ENCODE peak calls at places on chromosomes 11 and 22, in five cellular contexts. S is SK-N-SH, F is HepG2, B is GM12878, E is K562. Y is an unnamed sample.

GRCh38 chr11:65862941-65863888 is 3.0 kb downstream of the MUS81 start:
- DNase-seq in F (no peak), E (no peak), S (no peak), B (no peak), Y (no peak)

GRCh38 chr22:39514373-39514973 is 5.9 kb upstream of the ATF4 start:
- DNase-seq in S (peak), F (no peak), E (no peak), B (no peak), Y (peak)

GRCh38 chr22:49208003-49208402 is 619.7 kb downstream of the BRD1 start:
- DNase-seq in B (no peak), F (no peak), E (no peak), S (no peak), Y (no peak)

GRCh38 chr22:38965614-38966378 is 8.4 kb downstream of the APOBEC3A start:
- DNase-seq in F (no peak), S (no peak), B (no peak), E (peak), Y (no peak)

GRCh38 chr11:122843281-122844150 is 5.2 kb downstream of the CRTAM start:
- DNase-seq in B (no peak), E (no peak), S (no peak), F (peak), Y (no peak)

GRCh38 chr22:26779108-26779507 is 121.7 kb downstream of the MIAT start:
- DNase-seq in S (peak), E (no peak), B (no peak), F (no peak), Y (no peak)

GRCh38 chr22:31647066-31647465 is 14.9 kb downstream of the PISD start:
- DNase-seq in S (no peak), B (no peak), E (no peak), F (no peak), Y (no peak)

GRCh38 chr11:61955416-61956135 is 5.4 kb downstream of the BEST1 start:
- DNase-seq in F (no peak), S (no peak), B (no peak), E (peak), Y (no peak)

GRCh38 chr11:89436071-89436470 is 55.1 kb downstream of the NOX4 start:
- DNase-seq in F (no peak), S (no peak), E (no peak), B (no peak), Y (no peak)

GRCh38 chr22:38832005-38832978 is 11.5 kb downstream of the NPTXR start:
- DNase-seq in E (no peak), B (no peak), F (no peak), S (no peak), Y (no peak)

GRCh38 chr11:129192150-129192549 is at the start of gene ARHGAP32:
- DNase-seq in B (no peak), S (peak), F (no peak), E (no peak), Y (no peak)

GRCh38 chr22:48270731-48271130 is 1508.3 kb downstream of the TBC1D22A start:
- DNase-seq in B (no peak), F (no peak), E (no peak), S (no peak), Y (no peak)

GRCh38 chr11:15744693-15745092 is 611.7 kb downstream of the SOX6 start:
- DNase-seq in F (no peak), B (no peak), S (no peak), E (no peak), Y (no peak)

GRCh38 chr11:74902342-74902741 is 46.5 kb downstream of the XRRA1 start:
- DNase-seq in S (no peak), E (no peak), F (no peak), B (no peak), Y (no peak)

GRCh38 chr11:110431212-110432073 is 1.7 kb downstream of the FDX1 start:
- DNase-seq in S (peak), F (no peak), E (no peak), B (no peak), Y (no peak)

GRCh38 chr22:28802595-28803087 is 2.3 kb upstream of the XBP1 start:
- DNase-seq in S (no peak), B (no peak), F (peak), E (peak), Y (no peak)
- TF ChIP-seq CTCF in S (no peak), B (no peak), F (no peak), E (peak), Y (no peak)

GRCh38 chr11:1305063-1305495 is 4.4 kb downstream of the TOLLIP start:
- DNase-seq in E (no peak), B (no peak), F (no peak), S (no peak), Y (no peak)
- TF ChIP-seq GABPA in E (no peak), B (no peak), F (no peak), S (no peak), Y (no peak)

GRCh38 chr11:17230867-17231851 is 23.4 kb upstream of the PIK3C2A start:
- DNase-seq in S (no peak), E (no peak), F (no peak), B (peak), Y (peak)
- TF ChIP-seq REST in S (no peak), E (no peak), F (no peak), B (no peak), Y (no peak)

GRCh38 chr11:24509114-24509513 is 12.3 kb downstream of the LUZP2 start:
- DNase-seq in S (peak), E (no peak), F (no peak), B (no peak), Y (no peak)
- TF ChIP-seq CTCF in S (peak), E (no peak), F (no peak), B (no peak), Y (no peak)

DNA sequence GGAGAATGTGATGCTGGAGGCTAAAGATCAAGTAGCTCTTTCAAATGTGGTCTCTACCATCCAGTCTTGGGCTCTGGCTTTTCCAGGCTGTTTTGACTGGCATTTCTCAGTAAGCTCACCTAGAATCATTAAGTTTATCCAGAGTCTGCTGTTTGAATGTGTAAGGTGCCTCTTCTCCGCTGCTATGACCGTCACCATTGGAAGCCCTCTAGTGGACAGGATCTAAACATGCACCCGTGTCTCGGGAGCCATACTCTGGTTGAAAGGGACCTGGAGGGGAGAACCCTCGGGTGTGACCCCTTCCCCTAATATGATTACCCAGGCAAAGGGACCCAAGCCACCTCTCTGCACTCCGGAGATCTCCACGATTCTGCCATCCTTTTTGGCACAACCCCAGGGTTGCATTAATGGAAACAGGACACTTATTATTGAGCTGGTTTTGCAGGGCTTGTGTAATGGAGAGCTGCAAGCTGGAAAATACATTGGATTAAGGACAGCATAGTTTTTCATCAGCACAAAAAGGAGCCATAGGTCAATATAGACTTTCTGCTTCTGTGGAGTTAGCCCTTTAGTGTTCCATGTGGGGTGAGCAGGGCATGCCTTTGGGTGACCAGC is 191.0 kb upstream of the LARGE1 start:
- DNase-seq in F (peak), B (no peak), E (peak), S (peak), Y (peak)
- TF ChIP-seq GABPA in F (no peak), B (no peak), E (no peak), S (no peak), Y (no peak)

GRCh38 chr11:35583126-35583525 is 35.1 kb upstream of the FJX1 start:
- DNase-seq in F (no peak), S (no peak), B (no peak), E (no peak), Y (no peak)
- TF ChIP-seq REST in F (no peak), S (no peak), B (no peak), E (no peak), Y (no peak)

DNA sequence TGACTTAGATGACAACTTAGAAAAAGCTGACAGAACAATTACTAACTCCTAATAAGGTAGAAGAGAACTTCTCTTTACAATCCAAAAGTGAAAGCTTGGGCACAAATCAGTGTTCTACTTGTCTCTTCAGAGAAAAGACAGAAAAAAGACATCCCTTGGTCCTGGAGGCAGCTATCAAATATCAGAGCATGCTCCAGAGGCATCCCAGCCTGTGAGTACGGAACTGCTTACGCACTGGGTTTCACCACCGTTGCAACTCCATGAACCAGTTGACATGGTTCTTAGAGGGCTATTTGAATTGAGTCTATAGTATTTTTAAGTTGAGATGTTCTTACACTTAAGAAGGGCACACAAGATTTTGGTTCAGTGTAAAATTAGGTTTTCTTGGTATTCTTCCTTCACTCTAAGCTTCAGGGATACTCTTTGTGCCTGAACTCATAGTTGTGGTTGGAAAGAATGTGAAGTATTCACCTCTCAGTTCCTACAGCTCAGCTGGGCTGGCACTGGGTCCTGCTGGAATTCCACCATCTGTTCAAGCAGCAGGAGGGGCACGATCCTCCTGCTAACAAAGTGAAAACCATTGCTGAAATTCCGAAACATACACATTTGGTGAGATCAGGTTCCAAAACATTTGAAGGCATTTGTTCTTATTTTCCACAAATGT is 6.3 kb downstream of the AKIP1 start:
- DNase-seq in E (no peak), F (peak), S (no peak), B (no peak), Y (no peak)
- TF ChIP-seq CTCF in E (no peak), F (no peak), S (peak), B (no peak), Y (no peak)

Y was measured in HL-60.